ENCODE peak calls at places on chromosome 22, in eight cellular contexts. J is SK-N-SH; W is NCI-H2029 treated with DMSO at 0.1 percent for 48 hours; G is CD14-positive monocyte; X is NCI-H1694; Y is NCI-H345; V is stimulated activated CD4-positive, alpha-beta T cell treated with anti-CD3 and anti-CD28 coated beads, Interleukin-4, amount 100 ng/mL, for 1 hour; S is kidney. K is an unnamed sample.

GRCh38 chr22:24304067-24304675 is 33.5 kb downstream of the SPECC1L start:
- DNase-seq in G (no peak), S (no peak), V (no peak), W (peak; percentile 69), J (no peak), Y (peak; percentile 50), X (no peak), K (no peak)

GRCh38 chr22:46336119-46337078 is 885 bp downstream of the TRMU start:
- DNase-seq in W (no peak), S (peak; percentile 81), X (no peak), Y (no peak), G (peak; percentile 40), V (peak; percentile 9), J (peak; percentile 65), K (no peak)

GRCh38 chr22:46129390-46130041 is 20.8 kb upstream of the PPARA start:
- DNase-seq in J (no peak), X (no peak), Y (no peak), V (no peak), W (no peak), S (peak; percentile 92), G (peak; percentile 89), K (no peak)

GRCh38 chr22:27100789-27101188 is 443.4 kb downstream of the MIAT start:
- DNase-seq in V (no peak), S (peak; percentile 78), J (peak; percentile 76), G (no peak), W (no peak), Y (no peak), X (peak; percentile 42), K (no peak)

GRCh38 chr22:28911777-28912669 is 28.7 kb downstream of the ZNRF3 start:
- DNase-seq in X (no peak), Y (no peak), V (no peak), S (no peak), G (no peak), W (no peak), J (no peak), K (no peak)

GRCh38 chr22:24595228-24595627 is 2.4 kb upstream of the LRRC75B start:
- DNase-seq in W (no peak), S (no peak), Y (no peak), G (no peak), J (no peak), X (no peak), V (no peak), K (no peak)

GRCh38 chr22:26743149-26743548 is 85.8 kb downstream of the MIAT start:
- DNase-seq in V (no peak), S (no peak), X (no peak), Y (no peak), W (no peak), G (no peak), J (no peak), K (no peak)

GRCh38 chr22:23537421-23537820 is 42.7 kb downstream of the IGLL1 start:
- DNase-seq in X (no peak), Y (no peak), W (no peak), V (no peak), G (no peak), S (no peak), J (no peak), K (no peak)

GRCh38 chr22:47093720-47094119 is 331.3 kb downstream of the TBC1D22A start:
- DNase-seq in G (no peak), Y (no peak), X (no peak), J (no peak), W (no peak), V (no peak), S (no peak), K (no peak)

GRCh38 chr22:44930016-44930710 is 79.6 kb downstream of the PHF21B start:
- DNase-seq in G (peak; percentile 34), J (peak; percentile 51), W (no peak), Y (no peak), V (no peak), X (no peak), S (peak; percentile 54), K (no peak)

GRCh38 chr22:32644252-32645100 is 157.0 kb upstream of the TIMP3 start:
- DNase-seq in S (peak; percentile 90), V (peak; percentile 34), G (no peak), W (peak; percentile 49), Y (no peak), X (no peak), J (no peak), K (peak; percentile 50)

GRCh38 chr22:19357270-19358105 is 66.0 kb upstream of the CLTCL1 start:
- DNase-seq in G (no peak), X (no peak), V (no peak), Y (no peak), J (no peak), S (no peak), W (no peak), K (no peak)

K was measured in COLO829.